ENCODE peak calls at places on chromosomes 4 and X, in seven cellular contexts. W, O, D, C, M, Z and I are unnamed samples.

GRCh38 chrX:40299028-40299479 is 201.3 kb upstream of the BCOR start:
- DNase-seq in W (peak; percentile 76), O (peak; percentile 30), D (no peak), C (peak; percentile 5), M (no peak), Z (no peak), I (peak; percentile 9)

GRCh38 chrX:39381446-39381845 is 580.2 kb downstream of the MID1IP1 start:
- DNase-seq in W (peak; percentile 50), O (no peak), D (no peak), C (no peak), M (no peak), Z (no peak), I (no peak)

GRCh38 chr4:52890401-52890791 is 28.3 kb downstream of the RASL11B start:
- DNase-seq in W (no peak), O (no peak), D (no peak), C (no peak), M (no peak), Z (no peak), I (no peak)

GRCh38 chr4:40055379-40055872 is 1.2 kb upstream of the N4BP2 start:
- DNase-seq in W (no peak), O (peak; percentile 67), D (no peak), C (no peak), M (no peak), Z (no peak), I (no peak)

GRCh38 chr4:39699676-39700409 is 1.9 kb downstream of the UBE2K start:
- DNase-seq in W (no peak), O (peak; percentile 57), D (no peak), C (no peak), M (no peak), Z (peak; percentile 7), I (peak; percentile 36)

GRCh38 chr4:7581477-7581876 is 146.7 kb upstream of the PSAPL1 start:
- DNase-seq in W (peak; percentile 93), O (peak; percentile 21), D (no peak), C (no peak), M (no peak), Z (peak; percentile 27), I (peak; percentile 19)

GRCh38 chrX:85052207-85052606 is 48.5 kb downstream of the APOOL start:
- DNase-seq in W (no peak), O (peak; percentile 37), D (no peak), C (no peak), M (no peak), Z (no peak), I (peak; percentile 39)

GRCh38 chr4:47525154-47525819 is 40.2 kb downstream of the ATP10D start:
- DNase-seq in W (no peak), O (peak; percentile 95), D (no peak), C (peak; percentile 49), M (peak; percentile 21), Z (no peak), I (peak; percentile 97)

GRCh38 chrX:81957900-81958545 is 756.1 kb downstream of the SH3BGRL start:
- DNase-seq in W (no peak), O (peak; percentile 2), D (no peak), C (no peak), M (no peak), Z (peak; percentile 82), I (no peak)

GRCh38 chrX:24515447-24515846 is 50.4 kb downstream of the PDK3 start:
- DNase-seq in W (peak; percentile 56), O (peak; percentile 48), D (no peak), C (no peak), M (no peak), Z (no peak), I (peak; percentile 51)

GRCh38 chr4:3522651-3523050 is 9.6 kb downstream of the LRPAP1 start:
- DNase-seq in W (no peak), O (no peak), D (peak; percentile 28), C (no peak), M (no peak), Z (no peak), I (no peak)

GRCh38 chr4:80206541-80207171 is 9.4 kb downstream of the PRDM8 start:
- DNase-seq in W (peak; percentile 53), O (peak; percentile 79), D (no peak), C (no peak), M (no peak), Z (no peak), I (peak; percentile 79)
- H3K4me3 ChIP-seq in W (no peak overlapping the region), O (no peak overlapping the region), D (no peak overlapping the region), C (peak overlapping the region; percentile 18), M (no peak overlapping the region), Z (no peak overlapping the region), I (no peak overlapping the region)

GRCh38 chrX:13764765-13765164 is 30.2 kb downstream of the OFD1 start:
- DNase-seq in W (peak; percentile 82), O (peak; percentile 17), D (no peak), C (no peak), M (no peak), Z (no peak), I (peak; percentile 3)
- TF ChIP-seq CTCF in W (peak; percentile 72), O (peak; percentile 51), D (no peak), C (no peak), M (no peak), Z (no peak), I (peak; percentile 24)

GRCh38 chrX:37910186-37910585 is 62.8 kb upstream of the DYNLT3 start:
- DNase-seq in W (no peak), O (no peak), D (no peak), C (no peak), M (no peak), Z (no peak), I (no peak)

GRCh38 chrX:37904833-37905232 is 57.5 kb upstream of the DYNLT3 start:
- DNase-seq in W (no peak), O (no peak), D (no peak), C (no peak), M (no peak), Z (no peak), I (no peak)

GRCh38 chrX:37906357-37906756 is 59.0 kb upstream of the DYNLT3 start:
- DNase-seq in W (no peak), O (no peak), D (no peak), C (no peak), M (no peak), Z (no peak), I (no peak)

DNA sequence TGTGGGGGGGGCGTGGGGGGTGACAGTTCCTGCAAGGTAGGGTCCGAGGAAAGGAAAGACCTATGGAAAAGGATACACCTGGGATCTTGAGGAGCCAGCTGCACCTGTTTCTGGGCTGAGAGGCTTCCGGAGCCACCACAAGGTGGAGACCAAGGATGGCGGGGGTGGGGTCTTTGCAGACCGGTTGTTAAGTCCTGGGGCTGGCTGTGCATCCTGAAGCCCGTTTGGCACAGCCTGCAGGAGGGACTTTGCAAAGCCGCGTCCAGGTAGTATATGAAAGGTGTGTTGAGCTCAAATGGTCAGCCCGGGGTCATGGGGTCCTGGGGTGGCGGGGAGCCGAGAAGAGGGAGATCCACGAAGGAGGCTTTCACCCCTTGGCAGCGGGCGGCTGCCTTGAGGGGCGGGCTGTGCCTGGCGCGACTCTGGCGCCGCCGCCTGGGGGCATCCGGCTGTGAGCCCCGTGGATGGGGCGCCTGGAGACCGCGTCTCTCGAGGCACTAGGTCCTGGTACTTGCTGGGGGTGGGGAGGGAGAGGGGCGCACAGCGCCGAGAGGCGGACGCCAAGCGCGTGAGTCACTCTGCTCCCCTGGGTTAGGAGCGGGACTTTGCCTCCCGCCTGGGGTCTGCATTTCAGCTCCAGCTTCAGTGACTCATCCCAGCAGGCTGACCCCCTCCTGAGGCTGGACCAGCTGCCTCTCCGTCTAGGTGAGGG is 58.2 kb upstream of the DYNLT3 start:
- DNase-seq in W (peak; percentile 87), O (peak; percentile 63), D (peak; percentile 46), C (no peak), M (no peak), Z (no peak), I (peak; percentile 8)
- H3K4me3 ChIP-seq in W (peak overlapping the region; percentile 68), O (peak overlapping the region; percentile 51), D (no peak overlapping the region), C (peak overlapping the region; percentile 15), M (peak overlapping the region; percentile 38), Z (no peak overlapping the region), I (peak overlapping the region; percentile 33)

GRCh38 chrX:57282568-57282967 is 3.9 kb upstream of the FAAH2 start:
- DNase-seq in W (no peak), O (no peak), D (no peak), C (no peak), M (no peak), Z (peak; percentile 56), I (no peak)
- TF ChIP-seq CTCF in W (peak; percentile 34), O (no peak), D (no peak), C (no peak), M (peak; percentile 11), Z (peak; percentile 30), I (no peak)

DNA sequence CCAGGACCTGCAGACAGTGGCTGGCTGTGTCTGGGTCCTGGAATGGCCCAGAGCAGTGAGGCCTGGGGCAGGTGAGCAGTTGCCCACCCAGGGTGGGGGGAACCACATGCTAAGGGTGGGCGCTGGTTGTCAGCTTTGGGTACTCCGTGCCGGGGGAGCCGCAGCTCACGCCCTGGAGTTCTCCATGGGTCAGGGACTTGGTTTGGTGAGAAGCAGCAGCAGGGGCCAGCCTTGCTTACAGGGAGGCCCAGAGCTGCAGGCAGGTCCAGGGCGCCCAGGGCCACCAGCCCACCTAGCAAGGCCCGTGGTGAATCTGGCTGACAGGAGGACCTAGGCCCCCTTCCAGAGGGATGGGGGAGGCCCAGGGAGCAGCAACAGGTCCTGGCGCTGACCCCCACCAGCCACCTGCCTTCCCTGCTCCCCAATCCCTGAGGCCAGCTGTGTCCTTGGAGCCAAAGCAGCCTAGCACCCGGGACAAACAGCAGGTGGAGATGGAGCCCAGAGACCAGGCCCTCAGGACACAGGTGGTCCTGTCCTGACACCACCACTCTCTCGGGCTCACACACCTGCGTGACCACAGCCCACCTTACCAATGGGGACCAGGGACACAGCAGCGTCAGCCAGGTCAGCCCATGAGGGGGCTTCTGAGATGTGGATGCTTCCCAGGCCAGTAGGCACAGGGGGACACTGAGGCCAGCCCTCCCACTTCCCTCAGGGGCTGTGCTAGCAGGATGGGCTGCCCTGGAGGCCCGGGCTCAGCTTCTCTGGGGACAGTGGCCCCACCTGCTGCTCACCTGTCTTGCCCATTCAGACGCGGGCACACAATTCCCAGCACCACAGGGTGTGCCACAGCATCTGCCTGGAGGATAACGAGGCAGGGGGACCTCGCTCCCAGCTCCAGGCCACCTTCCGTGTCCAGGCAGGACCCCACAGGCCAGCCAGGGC is 3.5 kb downstream of the MXD4 start:
- DNase-seq in W (peak; percentile 39), O (no peak), D (peak; percentile 52), C (no peak), M (no peak), Z (no peak), I (no peak)
- H3K4me3 ChIP-seq in W (no peak overlapping the region), O (no peak overlapping the region), D (no peak overlapping the region), C (peak overlapping the region; percentile 99), M (no peak overlapping the region), Z (no peak overlapping the region), I (no peak overlapping the region)

GRCh38 chr4:135319685-135320084 is 1118.1 kb upstream of the PABPC4L start:
- DNase-seq in W (peak; percentile 53), O (peak; percentile 27), D (no peak), C (no peak), M (peak; percentile 6), Z (no peak), I (peak; percentile 1)
- TF ChIP-seq CTCF in W (peak; percentile 72), O (peak; percentile 29), D (no peak), C (no peak), M (no peak), Z (no peak), I (peak; percentile 10)

DNA sequence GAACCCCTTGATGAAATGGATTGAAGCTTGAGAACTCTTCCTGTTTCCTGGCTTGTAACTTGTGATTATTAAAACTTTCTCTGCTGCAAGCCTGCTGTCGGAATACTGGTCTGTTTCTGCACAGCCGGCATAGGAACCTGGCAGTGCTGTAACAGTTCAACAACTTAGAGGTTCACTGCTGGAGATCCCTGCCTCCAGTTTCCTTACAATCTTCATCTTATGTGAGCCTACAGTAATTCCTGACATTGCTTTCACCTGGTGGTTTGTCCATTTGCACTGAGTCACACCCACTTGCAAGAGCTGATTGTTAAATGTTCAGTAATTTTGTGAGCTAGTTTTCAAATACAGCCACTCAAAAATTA is 1.3 kb upstream of the SEPSECS start:
- DNase-seq in W (no peak), O (peak; percentile 25), D (no peak), C (no peak), M (no peak), Z (peak; percentile 15), I (peak; percentile 10)
- H3K4me3 ChIP-seq in W (peak overlapping the region; percentile 88), O (peak overlapping the region; percentile 98), D (no peak overlapping the region), C (peak overlapping the region; percentile 79), M (peak overlapping the region; percentile 76), Z (peak overlapping the region; percentile 79), I (peak overlapping the region; percentile 89)

GRCh38 chr4:87557348-87557747 is 28.2 kb upstream of the SPARCL1 start:
- DNase-seq in W (no peak), O (no peak), D (no peak), C (no peak), M (no peak), Z (no peak), I (no peak)
- TF ChIP-seq CTCF in W (no peak), O (no peak), D (no peak), C (no peak), M (no peak), Z (no peak), I (no peak)